ENCODE peak calls at places on chromosomes 1 and 21, in six cellular contexts. A is CD8-positive, alpha-beta T cell; X is neuronal stem cell; P is breast epithelium; M is cardiac muscle cell; O is tibial artery. G is an unnamed sample.

GRCh38 chr1:211487082-211487481 is 4.9 kb downstream of the RD3 start:
- DNase-seq in X (no peak), A (no peak), M (no peak), P (no peak), O (no peak), G (no peak)

GRCh38 chr21:35226302-35226701 is 177.2 kb upstream of the RUNX1 start:
- DNase-seq in O (no peak), P (peak), M (peak), X (no peak), A (no peak), G (no peak)

GRCh38 chr1:176559474-176560390 is 96.8 kb downstream of the PAPPA2 start:
- DNase-seq in P (no peak), M (peak), X (peak), O (peak), A (no peak), G (no peak)

GRCh38 chr1:119225831-119226230 is 85.4 kb upstream of the WARS2 start:
- DNase-seq in P (no peak), M (no peak), O (no peak), A (no peak), X (no peak), G (no peak)

GRCh38 chr1:223500560-223501425 is 107.6 kb downstream of the CCDC185 start:
- DNase-seq in X (no peak), M (no peak), O (no peak), P (no peak), A (no peak), G (peak)

GRCh38 chr21:46035809-46036695 is 54.5 kb downstream of the COL6A1 start:
- DNase-seq in A (no peak), X (no peak), P (no peak), O (no peak), M (no peak), G (no peak)

GRCh38 chr1:182087951-182088350 is 26.4 kb upstream of the ZNF648 start:
- DNase-seq in X (no peak), M (no peak), O (no peak), A (no peak), P (no peak), G (peak)

GRCh38 chr1:172882385-172882784 is 168.4 kb downstream of the TNFSF18 start:
- DNase-seq in A (no peak), M (no peak), P (no peak), O (no peak), X (no peak), G (no peak)

GRCh38 chr1:233721003-233721595 is 107.2 kb downstream of the KCNK1 start:
- DNase-seq in M (no peak), X (no peak), P (no peak), A (no peak), O (no peak), G (no peak)

GRCh38 chr1:57725318-57725717 is 301.5 kb upstream of the DAB1 start:
- DNase-seq in A (no peak), M (no peak), X (no peak), O (no peak), P (no peak), G (no peak)

GRCh38 chr21:42853621-42854020 is 25.7 kb downstream of the WDR4 start:
- DNase-seq in P (no peak), O (no peak), X (no peak), M (no peak), A (no peak), G (no peak)

DNA sequence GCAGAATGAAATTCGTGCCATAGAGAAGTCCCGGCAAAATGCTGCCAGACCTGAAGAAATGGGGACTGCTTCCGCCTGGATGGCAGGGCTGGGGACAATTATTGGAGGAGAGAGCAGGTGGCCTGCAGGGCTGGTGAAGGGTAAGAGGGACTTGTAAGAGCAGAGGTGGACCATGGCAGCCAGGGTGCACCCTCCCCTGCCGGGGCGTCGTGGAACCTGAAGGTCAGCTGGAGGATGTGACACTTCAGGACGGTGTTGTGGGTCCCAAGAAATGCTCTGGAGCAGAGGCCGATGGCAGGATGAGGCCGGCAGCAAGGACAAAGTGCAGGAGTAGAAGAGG is 40.3 kb downstream of the RIPK4 start:
- DNase-seq in A (no peak), P (no peak), X (no peak), O (no peak), M (no peak), G (no peak)
- H3K27ac ChIP-seq in A (no peak), P (peak), X (no peak), O (peak), M (no peak), G (peak)

DNA sequence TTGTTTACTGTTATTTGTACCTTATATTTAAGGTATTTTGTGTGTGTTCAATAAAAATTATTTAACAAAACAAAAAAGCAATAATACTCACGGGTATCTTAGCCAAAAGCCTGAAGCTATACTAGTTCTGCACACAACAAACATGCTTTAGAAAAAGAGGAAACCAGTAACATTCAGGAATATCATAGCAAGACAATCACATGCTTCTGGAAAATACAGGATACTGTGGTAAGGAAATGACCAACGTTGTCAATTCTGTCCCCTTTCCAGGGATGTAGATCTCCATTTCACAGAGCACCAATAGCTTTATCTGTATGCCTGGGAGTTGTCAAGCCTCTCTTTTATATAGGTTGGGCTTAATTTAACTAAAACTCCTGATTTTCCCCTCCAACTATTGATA is 288.4 kb downstream of the SMYD3 start:
- DNase-seq in P (no peak), X (no peak), O (no peak), M (no peak), A (no peak), G (no peak)
- H3K27ac ChIP-seq in P (no peak), X (no peak), O (no peak), M (peak), A (no peak), G (no peak)

GRCh38 chr1:13757693-13758092 is 57.7 kb downstream of the PRDM2 start:
- DNase-seq in M (no peak), O (no peak), A (no peak), P (no peak), X (no peak), G (no peak)
- H3K27ac ChIP-seq in M (peak), O (peak), A (no peak), P (peak), X (no peak), G (peak)

GRCh38 chr21:44005593-44005992 is 6.5 kb upstream of the TRAPPC10 start:
- DNase-seq in P (no peak), A (no peak), O (no peak), M (no peak), X (no peak), G (no peak)

GRCh38 chr21:44005071-44005470 is 7.0 kb upstream of the TRAPPC10 start:
- DNase-seq in M (no peak), P (no peak), A (no peak), X (no peak), O (no peak), G (no peak)

GRCh38 chr21:44006656-44007055 is 5.5 kb upstream of the TRAPPC10 start:
- DNase-seq in O (no peak), A (no peak), X (no peak), M (no peak), P (no peak), G (no peak)

GRCh38 chr21:44003307-44003966 is 8.7 kb upstream of the TRAPPC10 start:
- DNase-seq in O (no peak), X (no peak), P (no peak), M (no peak), A (no peak), G (no peak)

GRCh38 chr21:44006017-44006624 is 6.0 kb upstream of the TRAPPC10 start:
- DNase-seq in M (no peak), P (no peak), A (no peak), X (no peak), O (peak), G (peak)
- H3K27ac ChIP-seq in M (no peak), P (peak), A (no peak), X (no peak), O (peak), G (peak)

GRCh38 chr1:204376919-204377799 is 17.4 kb upstream of the PLEKHA6 start:
- DNase-seq in O (no peak), A (no peak), M (no peak), P (no peak), X (no peak), G (no peak)
- H3K27ac ChIP-seq in O (no peak), A (no peak), M (no peak), P (peak), X (no peak), G (peak)

GRCh38 chr1:201647722-201648065 is 108.8 kb downstream of the NAV1 start:
- DNase-seq in P (no peak), A (no peak), O (no peak), M (peak), X (no peak), G (no peak)
- H3K27ac ChIP-seq in P (no peak), A (no peak), O (peak), M (peak), X (no peak), G (no peak)